ENCODE peak calls at places on chromosomes 7 and 10, in six cellular contexts. One of them, this sample, is unnamed.

GRCh38 chr10:34491666-34492065 is 323.4 kb downstream of the PARD3 start:
- DNase-seq in PC-3: peak
- DNase-seq in erythroblast: no peak
- DNase-seq in cardiac fibroblast: no peak
- DNase-seq in adrenal gland: no peak
- DNase-seq in left colon: no peak
- DNase-seq in this sample: no peak

GRCh38 chr10:98244586-98244985 is 23.4 kb downstream of the LOXL4 start:
- DNase-seq in PC-3: no peak
- DNase-seq in cardiac fibroblast: no peak
- DNase-seq in adrenal gland: no peak
- DNase-seq in erythroblast: no peak
- DNase-seq in left colon: no peak
- DNase-seq in this sample: no peak

GRCh38 chr10:114304017-114304565 is 65.0 kb downstream of the VWA2 start:
- DNase-seq in erythroblast: peak
- DNase-seq in adrenal gland: peak
- DNase-seq in left colon: peak
- DNase-seq in PC-3: peak
- DNase-seq in cardiac fibroblast: peak
- DNase-seq in this sample: peak

GRCh38 chr7:84948632-84949031 is 238.2 kb downstream of the SEMA3D start:
- DNase-seq in left colon: no peak
- DNase-seq in PC-3: no peak
- DNase-seq in adrenal gland: no peak
- DNase-seq in erythroblast: no peak
- DNase-seq in cardiac fibroblast: peak
- DNase-seq in this sample: no peak

GRCh38 chr7:79683916-79684315 is 230.4 kb upstream of the MAGI2 start:
- DNase-seq in cardiac fibroblast: no peak
- DNase-seq in PC-3: no peak
- DNase-seq in erythroblast: no peak
- DNase-seq in left colon: no peak
- DNase-seq in adrenal gland: no peak
- DNase-seq in this sample: no peak

GRCh38 chr7:156543699-156544098 is 96.9 kb upstream of the RNF32 start:
- DNase-seq in PC-3: no peak
- DNase-seq in left colon: no peak
- DNase-seq in cardiac fibroblast: no peak
- DNase-seq in adrenal gland: no peak
- DNase-seq in erythroblast: no peak
- DNase-seq in this sample: no peak

GRCh38 chr7:63117-63480 is 129.3 kb upstream of the FAM20C start:
- DNase-seq in PC-3: no peak
- DNase-seq in left colon: no peak
- DNase-seq in erythroblast: no peak
- DNase-seq in cardiac fibroblast: no peak
- DNase-seq in adrenal gland: no peak
- DNase-seq in this sample: no peak

GRCh38 chr10:89019589-89020327 is 29.2 kb downstream of the FAS start:
- DNase-seq in PC-3: no peak
- DNase-seq in left colon: no peak
- DNase-seq in adrenal gland: no peak
- DNase-seq in erythroblast: no peak
- DNase-seq in cardiac fibroblast: no peak
- DNase-seq in this sample: no peak

GRCh38 chr10:28681345-28681763 is 4.0 kb downstream of the BAMBI start:
- DNase-seq in adrenal gland: no peak
- DNase-seq in PC-3: no peak
- DNase-seq in cardiac fibroblast: no peak
- DNase-seq in erythroblast: no peak
- DNase-seq in left colon: no peak
- DNase-seq in this sample: no peak

GRCh38 chr10:22230331-22230833 is 12.6 kb upstream of the EBLN1 start:
- DNase-seq in cardiac fibroblast: peak
- DNase-seq in left colon: peak
- DNase-seq in PC-3: peak
- DNase-seq in erythroblast: peak
- DNase-seq in adrenal gland: no peak
- DNase-seq in this sample: no peak

GRCh38 chr10:122116331-122116730 is 127.4 kb downstream of the TACC2 start:
- DNase-seq in erythroblast: no peak
- DNase-seq in left colon: no peak
- DNase-seq in PC-3: peak
- DNase-seq in adrenal gland: peak
- DNase-seq in cardiac fibroblast: peak
- DNase-seq in this sample: no peak

GRCh38 chr7:39621261-39621660 is 2.1 kb upstream of the RALA start:
- DNase-seq in cardiac fibroblast: peak
- DNase-seq in adrenal gland: no peak
- DNase-seq in PC-3: peak
- DNase-seq in left colon: no peak
- DNase-seq in erythroblast: no peak
- DNase-seq in this sample: no peak

GRCh38 chr10:90856964-90857634 is 740 bp downstream of the HTR7 start:
- DNase-seq in adrenal gland: peak
- DNase-seq in PC-3: no peak
- DNase-seq in cardiac fibroblast: no peak
- DNase-seq in erythroblast: peak
- DNase-seq in left colon: peak
- DNase-seq in this sample: peak

GRCh38 chr7:2607122-2607912 is 24.5 kb upstream of the TTYH3 start:
- DNase-seq in cardiac fibroblast: peak
- DNase-seq in adrenal gland: no peak
- DNase-seq in left colon: no peak
- DNase-seq in PC-3: no peak
- DNase-seq in erythroblast: no peak
- DNase-seq in this sample: no peak

GRCh38 chr7:138125598-138126111 is 49.4 kb downstream of the AKR1D1 start:
- DNase-seq in erythroblast: no peak
- DNase-seq in PC-3: peak
- DNase-seq in left colon: no peak
- DNase-seq in cardiac fibroblast: peak
- DNase-seq in adrenal gland: no peak
- DNase-seq in this sample: peak

GRCh38 chr7:31192996-31193395 is 140.9 kb downstream of the ADCYAP1R1 start:
- DNase-seq in erythroblast: peak
- DNase-seq in left colon: peak
- DNase-seq in cardiac fibroblast: peak
- DNase-seq in PC-3: peak
- DNase-seq in adrenal gland: peak
- DNase-seq in this sample: peak

GRCh38 chr10:117684211-117684610 is 141.7 kb downstream of the EMX2 start:
- DNase-seq in adrenal gland: no peak
- DNase-seq in cardiac fibroblast: no peak
- DNase-seq in PC-3: no peak
- DNase-seq in erythroblast: no peak
- DNase-seq in left colon: no peak
- DNase-seq in this sample: no peak

GRCh38 chr7:30709549-30709948 is 27.3 kb upstream of the CRHR2 start:
- DNase-seq in cardiac fibroblast: no peak
- DNase-seq in left colon: no peak
- DNase-seq in erythroblast: no peak
- DNase-seq in adrenal gland: no peak
- DNase-seq in PC-3: no peak
- DNase-seq in this sample: no peak

GRCh38 chr7:4714767-4715384 is 32.8 kb downstream of the FOXK1 start:
- DNase-seq in adrenal gland: no peak
- DNase-seq in cardiac fibroblast: no peak
- DNase-seq in left colon: no peak
- DNase-seq in PC-3: no peak
- DNase-seq in erythroblast: no peak
- DNase-seq in this sample: no peak

GRCh38 chr7:131859162-131859821 is 302.9 kb upstream of the PODXL start:
- DNase-seq in adrenal gland: peak
- DNase-seq in cardiac fibroblast: peak
- DNase-seq in PC-3: peak
- DNase-seq in left colon: peak
- DNase-seq in erythroblast: peak
- DNase-seq in this sample: peak

GRCh38 chr7:87885018-87885417 is 8.7 kb downstream of the DBF4 start:
- DNase-seq in PC-3: no peak
- DNase-seq in erythroblast: no peak
- DNase-seq in left colon: no peak
- DNase-seq in cardiac fibroblast: no peak
- DNase-seq in adrenal gland: no peak
- DNase-seq in this sample: no peak

GRCh38 chr7:66869660-66870450 is 51.2 kb upstream of the TMEM248 start:
- DNase-seq in PC-3: no peak
- DNase-seq in adrenal gland: no peak
- DNase-seq in left colon: no peak
- DNase-seq in erythroblast: peak
- DNase-seq in cardiac fibroblast: no peak
- DNase-seq in this sample: no peak

GRCh38 chr10:5963071-5963470 is 14.3 kb downstream of the IL15RA start:
- DNase-seq in erythroblast: no peak
- DNase-seq in cardiac fibroblast: no peak
- DNase-seq in left colon: no peak
- DNase-seq in adrenal gland: no peak
- DNase-seq in PC-3: no peak
- DNase-seq in this sample: no peak

GRCh38 chr7:107969856-107970255 is 33.1 kb downstream of the LAMB1 start:
- DNase-seq in adrenal gland: no peak
- DNase-seq in cardiac fibroblast: no peak
- DNase-seq in erythroblast: no peak
- DNase-seq in left colon: no peak
- DNase-seq in PC-3: no peak
- DNase-seq in this sample: no peak

GRCh38 chr7:4854916-4855315 is 6.9 kb downstream of the PAPOLB start:
- DNase-seq in left colon: no peak
- DNase-seq in adrenal gland: no peak
- DNase-seq in PC-3: no peak
- DNase-seq in cardiac fibroblast: no peak
- DNase-seq in erythroblast: no peak
- DNase-seq in this sample: no peak

GRCh38 chr7:47241112-47242065 is 340.5 kb downstream of the TNS3 start:
- DNase-seq in erythroblast: no peak
- DNase-seq in PC-3: peak
- DNase-seq in left colon: no peak
- DNase-seq in cardiac fibroblast: no peak
- DNase-seq in adrenal gland: no peak
- DNase-seq in this sample: no peak

GRCh38 chr10:8473205-8473604 is 418.7 kb downstream of the GATA3 start:
- DNase-seq in erythroblast: no peak
- DNase-seq in cardiac fibroblast: peak
- DNase-seq in left colon: no peak
- DNase-seq in PC-3: peak
- DNase-seq in adrenal gland: no peak
- DNase-seq in this sample: no peak

GRCh38 chr10:79072041-79072441 is 3.3 kb downstream of the ZMIZ1 start:
- DNase-seq in erythroblast: no peak
- DNase-seq in adrenal gland: no peak
- DNase-seq in cardiac fibroblast: no peak
- DNase-seq in PC-3: peak
- DNase-seq in left colon: no peak
- DNase-seq in this sample: no peak

GRCh38 chr7:157840174-157840912 is 503.5 kb downstream of the DNAJB6 start:
- DNase-seq in erythroblast: peak
- DNase-seq in left colon: no peak
- DNase-seq in cardiac fibroblast: no peak
- DNase-seq in PC-3: no peak
- DNase-seq in adrenal gland: no peak
- DNase-seq in this sample: no peak

GRCh38 chr10:84493951-84494848 is 165.8 kb downstream of the CCSER2 start:
- DNase-seq in adrenal gland: no peak
- DNase-seq in erythroblast: no peak
- DNase-seq in PC-3: peak
- DNase-seq in left colon: no peak
- DNase-seq in cardiac fibroblast: peak
- DNase-seq in this sample: no peak

GRCh38 chr10:128751284-128751683 is 625.1 kb upstream of the MKI67 start:
- DNase-seq in cardiac fibroblast: no peak
- DNase-seq in adrenal gland: no peak
- DNase-seq in erythroblast: no peak
- DNase-seq in PC-3: peak
- DNase-seq in left colon: no peak
- DNase-seq in this sample: no peak

GRCh38 chr10:91598211-91598981 is 34.5 kb downstream of the PPP1R3C start:
- DNase-seq in cardiac fibroblast: peak
- DNase-seq in erythroblast: no peak
- DNase-seq in left colon: no peak
- DNase-seq in PC-3: peak
- DNase-seq in adrenal gland: no peak
- DNase-seq in this sample: no peak

GRCh38 chr7:49596701-49597491 is 176.5 kb upstream of the VWC2 start:
- DNase-seq in erythroblast: no peak
- DNase-seq in left colon: no peak
- DNase-seq in cardiac fibroblast: no peak
- DNase-seq in PC-3: no peak
- DNase-seq in adrenal gland: no peak
- DNase-seq in this sample: no peak